ENCODE peak calls at places on chromosomes 7 and 10, in four cellular contexts. Y is heart left ventricle; X is sigmoid colon; E is naive thymus-derived CD4-positive, alpha-beta T cell. T is an unnamed sample. For H3K4me1, H3K9me3 and H3K36me3, the result is how much of the 10 kb centered on the place peaks cover.

GRCh38 chr7:69811682-69812344 is 213.5 kb downstream of the AUTS2 start:
- DNase-seq in E (no peak), Y (no peak), X (no peak), T (no peak)

GRCh38 chr7:41416208-41416595 is 286.7 kb downstream of the INHBA start:
- DNase-seq in E (no peak), Y (no peak), X (no peak), T (no peak)

GRCh38 chr7:78141533-78142281 is 343.1 kb downstream of the PHTF2 start:
- DNase-seq in E (no peak), Y (no peak), X (no peak), T (no peak)

GRCh38 chr10:62136931-62137330 is 131.7 kb downstream of the RTKN2 start:
- DNase-seq in Y (no peak), X (no peak), E (no peak), T (no peak)

GRCh38 chr7:36607741-36608140 is 116.6 kb downstream of the AOAH start:
- DNase-seq in Y (no peak), X (no peak), E (no peak), T (peak)

GRCh38 chr7:42745357-42746022 is 166.4 kb downstream of the C7orf25 start:
- DNase-seq in E (no peak), X (no peak), Y (peak), T (no peak)

GRCh38 chr7:134619627-134620331 is 26.9 kb upstream of the BPGM start:
- DNase-seq in Y (no peak), X (no peak), E (no peak), T (no peak)

GRCh38 chr10:16867990-16868389 is 50.8 kb upstream of the RSU1 start:
- DNase-seq in X (no peak), E (no peak), Y (no peak), T (no peak)

GRCh38 chr10:125967533-125967932 is 71.2 kb downstream of the FANK1 start:
- DNase-seq in E (no peak), Y (no peak), X (no peak), T (no peak)

GRCh38 chr10:133396035-133396624 is 2.2 kb downstream of the MTG1 start:
- DNase-seq in E (no peak), Y (no peak), X (peak), T (peak)

GRCh38 chr10:5570979-5571810 is 46.4 kb downstream of the CALML3 start:
- DNase-seq in Y (no peak), X (no peak), E (no peak), T (peak)

GRCh38 chr10:99981581-99982199 is 28.1 kb downstream of the DNMBP start:
- DNase-seq in Y (no peak), X (no peak), E (no peak), T (no peak)

GRCh38 chr10:24821986-24822385 is 98.3 kb upstream of the ARHGAP21 start:
- DNase-seq in X (no peak), Y (no peak), E (no peak), T (no peak)

GRCh38 chr7:6436385-6436685 is 11.4 kb downstream of the DAGLB start:
- DNase-seq in Y (peak), E (no peak), X (no peak), T (no peak)

GRCh38 chr7:67916571-67916970 is 919.9 kb downstream of the TYW1 start:
- DNase-seq in E (no peak), Y (no peak), X (no peak), T (no peak)

GRCh38 chr7:111953611-111954010 is 252.6 kb downstream of the DOCK4 start:
- DNase-seq in X (no peak), Y (no peak), E (no peak), T (no peak)

GRCh38 chr10:69629519-69629896 is 539 bp upstream of the FAM241B start:
- DNase-seq in Y (no peak), E (no peak), X (no peak), T (no peak)

GRCh38 chr10:23263441-23264164 is 71.5 kb downstream of the PTF1A start:
- DNase-seq in X (no peak), E (no peak), Y (no peak), T (no peak)

GRCh38 chr10:15539262-15539661 is 168.2 kb upstream of the FAM171A1 start:
- DNase-seq in E (no peak), Y (no peak), X (no peak), T (no peak)

GRCh38 chr7:127585044-127585953 is at the start of gene GCC1:
- DNase-seq in E (peak), X (peak), Y (peak), T (peak)

GRCh38 chr10:63605568-63605967 is 84.4 kb downstream of the REEP3 start:
- DNase-seq in E (no peak), Y (no peak), X (no peak), T (no peak)

GRCh38 chr7:1931248-1931950 is 261.3 kb downstream of the ELFN1 start:
- DNase-seq in Y (no peak), X (no peak), E (no peak), T (no peak)

GRCh38 chr7:128361463-128362441 is at the start of gene PRRT4:
- DNase-seq in X (peak), E (no peak), Y (peak), T (peak)

GRCh38 chr7:92115821-92116220 is 18.5 kb downstream of the CYP51A1 start:
- DNase-seq in E (no peak), Y (no peak), X (no peak), T (no peak)

GRCh38 chr7:158401295-158401694 is 186.3 kb downstream of the PTPRN2 start:
- DNase-seq in Y (no peak), E (no peak), X (no peak), T (no peak)

GRCh38 chr10:24214762-24215161 is 5.8 kb downstream of the KIAA1217 start:
- DNase-seq in Y (no peak), E (no peak), X (no peak), T (no peak)

DNA sequence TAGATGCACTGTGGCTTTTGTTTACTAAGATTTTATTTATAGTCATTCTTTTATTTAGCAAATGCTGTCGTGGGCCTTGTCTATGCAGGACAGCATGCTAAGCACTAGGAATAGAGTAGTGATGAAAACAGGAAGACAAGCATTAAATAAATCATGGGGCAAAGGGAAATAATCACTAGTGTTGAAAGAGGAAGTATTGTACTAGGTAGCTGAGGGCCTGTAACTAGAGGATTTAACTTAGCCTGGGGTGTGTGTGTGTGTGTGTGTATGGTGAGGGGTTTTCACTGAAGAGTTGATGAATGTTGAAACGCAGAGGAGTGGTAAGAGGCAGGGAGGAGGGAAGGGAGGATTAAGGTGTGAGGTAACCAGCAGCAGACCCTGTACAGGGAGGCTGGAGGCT is 446.4 kb downstream of the SDK1 start:
- DNase-seq in Y (no peak), E (no peak), X (no peak), T (no peak)
- H3K4me1 ChIP-seq in Y (under half), E (under half), X (under half), T (under half)

DNA sequence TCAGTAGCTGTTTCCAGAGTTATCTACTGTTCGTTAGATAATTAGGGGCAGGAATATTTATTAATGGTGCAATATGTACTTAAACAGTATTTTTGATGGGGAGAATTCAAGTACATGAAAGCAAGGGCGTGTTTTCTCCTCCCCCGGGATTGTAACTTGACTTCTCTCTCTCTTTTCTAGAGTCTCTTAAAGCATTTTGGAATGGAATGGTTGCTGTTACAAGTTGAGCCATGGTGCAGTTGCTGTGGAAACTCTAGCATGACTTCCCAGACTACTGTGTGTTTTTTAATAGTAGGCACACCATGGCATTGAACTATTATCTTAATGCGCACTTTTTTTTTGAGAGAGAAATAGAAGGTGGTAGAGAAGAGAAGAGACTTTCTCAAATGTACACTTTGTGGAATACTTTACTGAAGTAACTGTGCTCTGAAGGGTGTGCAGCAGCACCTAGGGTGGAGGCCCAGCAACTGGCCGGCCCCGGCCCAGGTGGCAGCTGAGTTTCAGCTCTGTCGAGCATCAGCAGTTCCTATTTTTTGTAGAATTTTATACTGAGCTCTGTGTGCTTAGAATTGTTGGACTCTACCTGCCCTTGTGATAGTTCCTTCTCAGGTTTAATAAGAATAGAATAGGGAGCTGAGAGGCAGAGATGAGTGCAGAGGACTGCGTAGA is 64.4 kb downstream of the CCNY start:
- DNase-seq in Y (no peak), E (no peak), X (no peak), T (no peak)
- H3K9me3 ChIP-seq in Y (under half), E (under half), X (under half), T (under half)

DNA sequence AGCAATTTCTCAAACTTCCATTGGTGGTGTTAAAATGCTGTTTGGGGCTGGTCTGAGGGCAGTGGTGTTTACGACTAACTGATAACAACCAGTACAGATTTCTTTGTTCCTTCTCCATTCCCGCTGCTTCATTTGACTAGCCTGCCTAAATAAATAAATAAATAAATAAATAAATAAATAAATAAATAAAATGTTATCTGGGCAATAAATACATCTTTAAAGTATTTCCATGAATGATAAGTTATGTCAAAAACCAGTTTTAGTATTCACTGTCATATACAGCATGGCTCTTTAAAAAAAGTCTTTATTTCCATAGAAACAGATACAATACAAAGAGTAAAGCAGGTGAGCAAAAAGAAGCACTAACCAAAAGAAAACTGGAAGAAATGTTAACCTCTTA is 81.3 kb downstream of the ATE1 start:
- DNase-seq in E (no peak), X (no peak), Y (no peak), T (no peak)
- H3K36me3 ChIP-seq in E (under half), X (half or more), Y (under half), T (under half)

GRCh38 chr10:128851726-128852125 is 615.3 kb upstream of the MGMT start:
- DNase-seq in X (no peak), E (no peak), Y (no peak), T (no peak)
- H3K4me1 ChIP-seq in X (under half), E (under half), Y (under half), T (under half)

GRCh38 chr7:116991233-116991632 is 37.9 kb downstream of the ST7 start:
- DNase-seq in Y (no peak), E (no peak), X (no peak), T (no peak)
- H3K9me3 ChIP-seq in Y (under half), E (under half), X (under half), T (under half)

GRCh38 chr7:29467193-29467592 is 96.4 kb upstream of the PRR15 start:
- DNase-seq in X (no peak), E (no peak), Y (no peak), T (no peak)

GRCh38 chr7:29461996-29462395 is 101.6 kb upstream of the PRR15 start:
- DNase-seq in E (no peak), X (no peak), Y (no peak), T (no peak)

GRCh38 chr7:29464693-29465092 is 98.9 kb upstream of the PRR15 start:
- DNase-seq in E (no peak), X (no peak), Y (no peak), T (no peak)

GRCh38 chr7:29459591-29459990 is 104.0 kb upstream of the PRR15 start:
- DNase-seq in E (no peak), X (no peak), Y (no peak), T (no peak)

DNA sequence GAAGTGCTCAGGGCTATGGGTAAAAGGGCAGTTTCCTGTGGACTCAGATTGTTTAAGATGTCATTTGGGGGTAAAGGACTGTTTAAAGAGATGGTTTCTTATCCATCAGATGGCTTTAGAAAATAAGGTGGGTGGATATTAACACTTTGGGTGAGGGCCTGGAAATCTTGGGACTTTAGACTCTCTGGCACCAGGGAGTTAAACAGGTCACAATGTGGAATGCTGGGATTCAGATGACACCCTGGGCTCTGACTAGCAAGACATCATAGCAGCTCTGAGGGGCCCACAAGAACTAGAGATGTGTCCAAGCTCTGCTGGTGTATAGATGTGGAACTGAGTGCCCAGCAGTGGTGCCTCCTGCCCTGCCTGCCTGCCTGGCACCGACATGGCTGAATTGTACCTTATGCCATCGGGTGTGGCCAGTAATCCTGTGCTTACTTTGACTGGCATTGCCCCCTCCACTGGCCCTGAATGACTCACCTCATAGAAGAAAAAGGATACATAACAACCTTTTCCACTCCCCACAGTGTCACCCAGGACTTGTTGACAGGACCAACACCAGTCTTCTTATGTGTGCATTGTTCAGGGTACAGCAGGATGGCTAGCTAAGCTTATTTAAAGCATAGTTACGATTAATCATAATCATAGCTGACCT is 100.0 kb upstream of the PRR15 start:
- DNase-seq in E (no peak), X (no peak), Y (no peak), T (no peak)
- H3K36me3 ChIP-seq in E (under half), X (under half), Y (under half), T (under half)

DNA sequence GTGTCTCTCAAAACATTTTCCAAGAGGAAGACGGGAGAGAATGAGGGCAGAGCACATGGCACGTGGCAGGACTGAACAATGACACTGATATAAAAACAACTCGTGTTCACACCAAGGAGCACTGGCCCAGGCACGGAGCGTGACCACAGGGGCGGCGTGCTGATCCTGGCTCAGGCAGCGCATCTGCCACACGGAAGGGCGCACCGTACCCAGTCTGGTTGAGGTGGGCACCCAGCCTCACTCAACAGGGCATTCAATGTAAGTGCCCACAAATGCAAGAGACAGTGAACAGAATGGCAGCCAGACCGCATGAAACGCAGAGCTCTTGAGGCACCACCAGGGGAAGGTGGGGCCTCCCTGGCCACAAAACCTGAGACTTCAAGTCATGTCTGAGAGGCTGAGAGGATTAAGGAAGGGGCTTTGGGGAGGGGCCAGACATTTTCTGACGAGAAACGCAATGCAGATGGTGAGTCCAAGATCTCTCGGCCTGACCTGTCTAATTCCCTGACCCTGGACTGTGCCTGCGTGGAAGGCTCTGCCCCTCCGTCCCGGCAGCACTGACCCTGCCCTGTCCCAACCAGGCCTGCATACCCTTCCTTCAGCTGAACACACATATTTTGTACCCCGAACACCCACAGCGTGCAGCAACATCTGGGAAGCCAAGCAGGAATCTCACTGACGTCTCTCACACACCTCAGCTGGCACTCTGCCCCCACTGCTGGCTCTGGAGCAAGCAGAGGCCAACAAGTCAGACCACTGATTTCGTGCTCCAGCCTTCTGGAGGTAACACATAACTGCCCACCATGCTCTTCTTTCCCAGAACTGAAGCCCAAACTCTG is 35.5 kb downstream of the VOPP1 start:
- DNase-seq in X (no peak), E (no peak), Y (no peak), T (no peak)
- H3K4me1 ChIP-seq in X (under half), E (half or more), Y (under half), T (under half)

DNA sequence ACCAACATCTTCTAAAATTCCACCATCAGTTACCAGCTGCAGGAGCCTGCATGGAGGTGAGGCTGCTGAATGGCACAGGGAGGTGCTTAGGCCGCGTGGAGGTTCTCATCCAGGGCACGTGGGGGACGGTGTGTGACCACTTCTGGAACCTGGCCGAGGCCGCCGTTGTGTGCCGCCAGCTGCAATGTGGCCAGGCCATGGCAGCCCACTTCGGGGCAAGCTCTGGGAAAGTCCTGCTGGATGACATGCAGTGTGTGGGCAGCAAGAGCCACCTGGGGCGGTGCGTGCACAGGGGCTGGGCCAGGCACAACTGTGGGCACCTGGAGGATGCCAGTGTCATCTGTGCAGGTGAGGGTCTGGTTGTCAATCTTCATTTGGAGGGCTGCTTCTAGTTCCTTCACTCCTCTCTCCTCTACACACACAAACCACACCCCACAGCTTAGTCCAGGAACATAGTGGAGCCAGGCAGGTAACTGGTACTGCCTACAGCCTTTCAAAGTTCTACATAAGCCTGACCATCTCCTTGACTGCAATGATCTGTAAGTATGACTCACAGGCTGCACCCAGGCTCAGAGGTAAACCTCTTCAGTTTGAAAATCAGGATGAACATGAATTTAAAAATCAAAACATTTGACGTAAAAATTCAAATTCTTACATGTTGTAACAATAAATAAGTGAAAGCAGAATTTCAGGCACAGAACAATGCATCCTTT is 68.5 kb upstream of the C10orf120 start:
- DNase-seq in E (no peak), X (no peak), Y (no peak), T (no peak)
- H3K9me3 ChIP-seq in E (under half), X (under half), Y (under half), T (under half)

DNA sequence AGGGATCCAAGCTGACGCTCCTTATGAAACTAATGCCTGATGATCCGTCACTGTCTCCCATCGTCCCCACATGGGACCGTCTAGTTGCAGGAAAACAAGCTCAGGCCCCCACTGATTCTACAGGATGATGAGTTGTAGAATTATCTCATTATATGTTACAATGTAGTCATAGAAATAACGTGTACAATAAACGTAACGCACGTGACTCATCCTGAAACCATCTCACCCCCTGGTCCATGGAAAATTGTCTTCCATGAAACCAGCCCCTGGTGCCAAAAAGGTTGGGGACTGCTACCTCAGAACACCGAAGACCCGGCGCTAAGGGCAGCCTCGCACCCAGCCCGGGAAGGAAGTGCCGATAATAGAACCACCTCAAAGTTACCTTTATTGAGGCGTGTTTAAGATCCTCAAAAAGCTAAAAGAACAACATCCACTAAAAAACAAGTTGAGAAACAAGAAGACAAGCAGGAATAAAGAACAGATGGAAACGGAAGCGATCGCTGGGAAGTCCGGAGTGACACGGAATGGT is 50.0 kb upstream of the PRKAR1B start:
- DNase-seq in Y (no peak), X (no peak), E (no peak), T (no peak)
- H3K36me3 ChIP-seq in Y (half or more), X (under half), E (under half), T (under half)

DNA sequence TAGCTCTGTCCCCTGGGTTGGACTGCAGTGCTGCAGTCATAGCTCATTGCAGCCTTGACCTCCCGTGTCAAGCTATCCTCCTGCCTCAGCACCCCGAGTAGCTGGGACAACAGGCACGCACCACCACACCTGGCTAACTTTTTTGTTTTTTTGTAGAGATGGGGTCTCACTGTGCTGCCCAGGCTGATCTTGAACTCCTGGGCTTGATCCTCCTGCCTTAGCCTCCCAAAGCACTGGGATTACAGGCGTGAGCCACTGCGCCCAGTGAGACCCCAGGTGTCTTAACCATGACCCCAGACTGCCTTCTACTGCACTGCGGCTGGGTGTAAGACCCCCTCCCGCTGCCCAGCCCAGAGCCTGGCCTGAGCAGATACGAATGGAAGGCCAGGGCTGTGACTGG is 36.3 kb downstream of the GTF2IRD1 start:
- DNase-seq in Y (no peak), X (no peak), E (no peak), T (no peak)
- H3K4me1 ChIP-seq in Y (under half), X (under half), E (under half), T (under half)